ENCODE peak calls at places on chromosomes 1 and 21, in four cellular contexts. One of them, this sample, is unnamed.

GRCh38 chr1:54869173-54869851 is 17.7 kb downstream of the DHCR24 start:
- DNase-seq in suprapubic skin: no peak
- DNase-seq in left ventricle myocardium inferior: no peak
- DNase-seq in H54: no peak
- DNase-seq in this sample: no peak

GRCh38 chr1:43545686-43546387 is 15.2 kb downstream of the PTPRF start:
- DNase-seq in suprapubic skin: no peak
- DNase-seq in left ventricle myocardium inferior: no peak
- DNase-seq in H54: no peak
- DNase-seq in this sample: peak

GRCh38 chr1:74641876-74642275 is 31.7 kb downstream of the ERICH3 start:
- DNase-seq in suprapubic skin: no peak
- DNase-seq in left ventricle myocardium inferior: no peak
- DNase-seq in H54: no peak
- DNase-seq in this sample: no peak

GRCh38 chr1:12477936-12478611 is 139.9 kb downstream of the DHRS3 start:
- DNase-seq in suprapubic skin: peak
- DNase-seq in left ventricle myocardium inferior: peak
- DNase-seq in H54: no peak
- DNase-seq in this sample: peak

GRCh38 chr1:97270508-97271307 is 549.1 kb downstream of the PTBP2 start:
- DNase-seq in suprapubic skin: no peak
- DNase-seq in left ventricle myocardium inferior: no peak
- DNase-seq in H54: no peak
- DNase-seq in this sample: no peak

GRCh38 chr1:43994794-43995790 is 3.7 kb downstream of the CCDC24 start:
- DNase-seq in suprapubic skin: no peak
- DNase-seq in left ventricle myocardium inferior: no peak
- DNase-seq in H54: peak
- DNase-seq in this sample: no peak

GRCh38 chr1:7418442-7419080 is 352.5 kb upstream of the VAMP3 start:
- DNase-seq in suprapubic skin: peak
- DNase-seq in left ventricle myocardium inferior: no peak
- DNase-seq in H54: no peak
- DNase-seq in this sample: peak

GRCh38 chr21:44970766-44971671 is 31.2 kb downstream of the SLX9 start:
- DNase-seq in suprapubic skin: no peak
- DNase-seq in left ventricle myocardium inferior: no peak
- DNase-seq in H54: no peak
- DNase-seq in this sample: no peak

GRCh38 chr1:2836333-2836970 is 35.0 kb upstream of the TTC34 start:
- DNase-seq in suprapubic skin: no peak
- DNase-seq in left ventricle myocardium inferior: no peak
- DNase-seq in H54: no peak
- DNase-seq in this sample: peak

GRCh38 chr1:29756901-29757729 is 520.8 kb downstream of the PTPRU start:
- DNase-seq in suprapubic skin: peak
- DNase-seq in left ventricle myocardium inferior: no peak
- DNase-seq in H54: no peak
- DNase-seq in this sample: no peak

GRCh38 chr1:177145102-177145779 is 19.3 kb downstream of the ASTN1 start:
- DNase-seq in suprapubic skin: no peak
- DNase-seq in left ventricle myocardium inferior: no peak
- DNase-seq in H54: no peak
- DNase-seq in this sample: no peak

GRCh38 chr1:227948493-227949260 is 945 bp upstream of the WNT9A start:
- DNase-seq in suprapubic skin: peak
- DNase-seq in left ventricle myocardium inferior: no peak
- DNase-seq in H54: no peak
- DNase-seq in this sample: peak

GRCh38 chr1:244204004-244204403 is 152.9 kb downstream of the ZBTB18 start:
- DNase-seq in suprapubic skin: no peak
- DNase-seq in left ventricle myocardium inferior: no peak
- DNase-seq in H54: no peak
- DNase-seq in this sample: no peak

GRCh38 chr1:115400891-115401290 is 62.8 kb upstream of the NGF start:
- DNase-seq in suprapubic skin: no peak
- DNase-seq in left ventricle myocardium inferior: no peak
- DNase-seq in H54: no peak
- DNase-seq in this sample: no peak

GRCh38 chr1:114345930-114346479 is 165.0 kb downstream of the TRIM33 start:
- DNase-seq in suprapubic skin: no peak
- DNase-seq in left ventricle myocardium inferior: peak
- DNase-seq in H54: no peak
- DNase-seq in this sample: no peak

GRCh38 chr1:201946224-201946908 is at the start of gene LMOD1:
- DNase-seq in suprapubic skin: peak
- DNase-seq in left ventricle myocardium inferior: peak
- DNase-seq in H54: peak
- DNase-seq in this sample: no peak